ENCODE peak calls at places on chromosome 4, in six cellular contexts. S is mammary epithelial cell, C is K562, W is fibroblast of lung, M is HCT116, Z is mesenchymal stem cell. F is an unnamed sample.

GRCh38 chr4:25031077-25031606 is 396 bp upstream of the LGI2 start:
- DNase-seq in S (no peak), C (no peak), W (peak; percentile 10), M (no peak), Z (peak; percentile 34), F (no peak)

GRCh38 chr4:32499176-32499575 is 1779.0 kb downstream of the PCDH7 start:
- DNase-seq in S (no peak), C (no peak), W (peak; percentile 87), M (no peak), Z (no peak), F (no peak)

GRCh38 chr4:130125468-130125867 is 1029.5 kb downstream of the C4orf33 start:
- DNase-seq in S (no peak), C (no peak), W (peak; percentile 3), M (no peak), Z (no peak), F (no peak)

GRCh38 chr4:131644619-131645018 is 1504.5 kb upstream of the PCDH10 start:
- DNase-seq in S (peak; percentile 45), C (no peak), W (peak; percentile 45), M (peak; percentile 35), Z (peak; percentile 50), F (no peak)

GRCh38 chr4:120005091-120005490 is 61.6 kb downstream of the MAD2L1 start:
- DNase-seq in S (no peak), C (no peak), W (no peak), M (no peak), Z (no peak), F (no peak)

GRCh38 chr4:108060164-108060563 is 70.5 kb downstream of the HADH start:
- DNase-seq in S (peak; percentile 22), C (peak; percentile 35), W (peak; percentile 71), M (peak; percentile 41), Z (peak; percentile 68), F (no peak)

GRCh38 chr4:2852481-2852881 is 8.8 kb downstream of the ADD1 start:
- DNase-seq in S (no peak), C (no peak), W (no peak), M (no peak), Z (no peak), F (no peak)

GRCh38 chr4:7166981-7167700 is 25.2 kb upstream of the SORCS2 start:
- DNase-seq in S (no peak), C (no peak), W (no peak), M (no peak), Z (no peak), F (no peak)

GRCh38 chr4:76634239-76634638 is 199.2 kb downstream of the SHROOM3 start:
- DNase-seq in S (peak; percentile 56), C (no peak), W (peak; percentile 62), M (no peak), Z (peak; percentile 88), F (no peak)

GRCh38 chr4:182885738-182886077 is 31.5 kb downstream of the DCTD start:
- DNase-seq in S (no peak), C (no peak), W (peak; percentile 67), M (no peak), Z (no peak), F (no peak)

GRCh38 chr4:154399259-154399974 is 92.2 kb downstream of the DCHS2 start:
- DNase-seq in S (peak; percentile 19), C (peak; percentile 31), W (peak; percentile 66), M (no peak), Z (peak; percentile 24), F (no peak)

GRCh38 chr4:11748169-11748872 is 319.6 kb upstream of the HS3ST1 start:
- DNase-seq in S (peak; percentile 82), C (no peak), W (peak; percentile 94), M (peak; percentile 83), Z (peak; percentile 72), F (no peak)

GRCh38 chr4:26326791-26327190 is 6.0 kb downstream of the RBPJ start:
- DNase-seq in S (peak; percentile 62), C (no peak), W (peak; percentile 87), M (no peak), Z (peak; percentile 75), F (no peak)

GRCh38 chr4:26330946-26331345 is 10.1 kb downstream of the RBPJ start:
- DNase-seq in S (no peak), C (no peak), W (no peak), M (no peak), Z (peak; percentile 25), F (no peak)

GRCh38 chr4:26330186-26330787 is 9.5 kb downstream of the RBPJ start:
- DNase-seq in S (peak; percentile 34), C (peak; percentile 42), W (peak; percentile 73), M (peak; percentile 53), Z (peak; percentile 74), F (peak; percentile 64)

GRCh38 chr4:26334366-26334765 is 13.6 kb downstream of the RBPJ start:
- DNase-seq in S (no peak), C (no peak), W (no peak), M (no peak), Z (no peak), F (no peak)

GRCh38 chr4:26331380-26331945 is 10.6 kb downstream of the RBPJ start:
- DNase-seq in S (no peak), C (no peak), W (no peak), M (no peak), Z (no peak), F (no peak)
- H3K9ac ChIP-seq in S (no peak overlapping the region), C (no peak overlapping the region), W (no peak overlapping the region), M (no peak overlapping the region), Z (peak overlapping the region; percentile 55), F (no peak overlapping the region)

GRCh38 chr4:113468165-113469022 is 293.1 kb downstream of the CAMK2D start:
- DNase-seq in S (peak; percentile 100), C (no peak), W (peak; percentile 100), M (peak; percentile 98), Z (peak; percentile 100), F (no peak)
- H2AFZ ChIP-seq in S (peak overlapping the region; percentile 15), C (no peak overlapping the region), W (no peak overlapping the region), M (no peak overlapping the region), Z (no peak overlapping the region), F (no peak overlapping the region)

GRCh38 chr4:94961420-94961819 is 203.7 kb downstream of the BMPR1B start:
- DNase-seq in S (no peak), C (no peak), W (peak; percentile 8), M (no peak), Z (no peak), F (no peak)
- H3K9ac ChIP-seq in S (no peak overlapping the region), C (no peak overlapping the region), W (no peak overlapping the region), M (no peak overlapping the region), Z (peak overlapping the region; percentile 63), F (no peak overlapping the region)

GRCh38 chr4:55757356-55758024 is 62.1 kb upstream of the EXOC1L start:
- DNase-seq in S (no peak), C (no peak), W (no peak), M (no peak), Z (no peak), F (no peak)

GRCh38 chr4:55758081-55758480 is 61.5 kb upstream of the EXOC1L start:
- DNase-seq in S (no peak), C (no peak), W (no peak), M (no peak), Z (peak; percentile 14), F (no peak)

GRCh38 chr4:55754754-55755350 is 64.7 kb upstream of the EXOC1L start:
- DNase-seq in S (peak; percentile 72), C (no peak), W (peak; percentile 52), M (peak; percentile 13), Z (peak; percentile 67), F (no peak)

GRCh38 chr4:55756208-55756607 is 63.4 kb upstream of the EXOC1L start:
- DNase-seq in S (no peak), C (no peak), W (no peak), M (no peak), Z (no peak), F (no peak)

DNA sequence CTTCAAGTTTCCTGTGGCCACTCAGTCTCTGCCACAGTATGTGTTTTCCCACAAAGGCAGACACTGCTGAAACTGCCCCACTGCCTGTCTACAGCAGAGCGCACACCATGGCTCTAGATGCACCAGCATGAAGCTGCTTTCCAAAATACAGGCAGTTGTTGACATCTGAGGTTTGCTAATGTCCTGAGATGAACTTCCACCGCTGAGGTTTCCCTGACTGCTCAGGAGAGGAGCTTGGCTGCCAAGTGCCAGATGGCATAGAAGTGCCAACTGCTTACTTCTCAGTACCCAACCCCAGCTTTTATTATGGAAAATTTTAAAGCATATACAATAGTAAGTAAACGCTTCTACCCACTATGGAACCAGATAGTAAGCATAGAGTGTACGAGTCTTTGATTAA is 61.0 kb upstream of the EXOC1L start:
- DNase-seq in S (no peak), C (no peak), W (no peak), M (no peak), Z (peak; percentile 3), F (no peak)
- H2AFZ ChIP-seq in S (peak overlapping the region; percentile 72), C (peak overlapping the region; percentile 81), W (no peak overlapping the region), M (peak overlapping the region; percentile 77), Z (no peak overlapping the region), F (no peak overlapping the region)

DNA sequence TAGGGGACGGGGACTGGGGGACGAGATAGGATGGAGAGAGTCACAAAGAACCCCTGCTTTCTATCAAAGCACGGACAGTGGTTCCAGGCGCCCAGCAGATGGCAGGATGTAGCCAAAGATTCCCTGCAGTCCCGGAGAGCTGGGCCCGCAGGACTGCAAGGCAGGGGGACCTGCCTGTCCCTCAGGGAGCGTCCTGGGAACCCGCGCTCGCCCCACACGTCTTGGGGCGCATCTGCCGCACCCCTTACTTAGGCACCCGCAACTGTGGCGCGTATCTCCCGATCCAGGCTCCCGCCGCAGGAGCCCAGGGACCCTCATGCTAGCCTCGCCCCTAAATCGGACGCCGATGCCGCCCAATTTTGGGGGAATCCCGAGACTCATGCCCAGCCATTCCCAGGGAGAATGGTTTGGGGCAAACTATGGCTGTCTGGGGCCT is 742 bp upstream of the STK32B start:
- DNase-seq in S (peak; percentile 63), C (peak; percentile 77), W (peak; percentile 76), M (peak; percentile 34), Z (peak; percentile 86), F (peak; percentile 75)
- H3K9ac ChIP-seq in S (peak overlapping the region; percentile 29), C (no peak overlapping the region), W (peak overlapping the region; percentile 48), M (no peak overlapping the region), Z (peak overlapping the region; percentile 91), F (peak overlapping the region; percentile 47)

GRCh38 chr4:61202100-61202637 is 2.0 kb downstream of the ADGRL3 start:
- DNase-seq in S (peak; percentile 43), C (no peak), W (peak; percentile 18), M (no peak), Z (no peak), F (no peak)
- H2AFZ ChIP-seq in S (peak overlapping the region; percentile 93), C (no peak overlapping the region), W (no peak overlapping the region), M (no peak overlapping the region), Z (peak overlapping the region; percentile 71), F (peak overlapping the region; percentile 58)